ENCODE peak calls at places on chromosomes 3 and 15, in nine cellular contexts. One of them, this sample, is unnamed. For H3K4me1, the result is how much of the 10 kb centered on the place peaks cover.

GRCh38 chr3:128867200-128868125 is 12.0 kb upstream of the ACAD9 start:
- DNase-seq in Peyer's patch: no peak
- DNase-seq in IMR-90: no peak
- DNase-seq in stomach: no peak
- DNase-seq in GM12878: no peak
- DNase-seq in spleen: peak
- DNase-seq in HepG2: no peak
- DNase-seq in heart left ventricle: no peak
- DNase-seq in A549: no peak
- DNase-seq in this sample: no peak

GRCh38 chr3:107142786-107143185 is 234.5 kb upstream of the CCDC54 start:
- DNase-seq in stomach: no peak
- DNase-seq in Peyer's patch: no peak
- DNase-seq in heart left ventricle: no peak
- DNase-seq in IMR-90: no peak
- DNase-seq in spleen: no peak
- DNase-seq in GM12878: no peak
- DNase-seq in A549: no peak
- DNase-seq in HepG2: no peak
- DNase-seq in this sample: no peak

GRCh38 chr3:33722626-33723370 is 4.7 kb upstream of the CLASP2 start:
- DNase-seq in stomach: no peak
- DNase-seq in A549: no peak
- DNase-seq in HepG2: no peak
- DNase-seq in spleen: no peak
- DNase-seq in GM12878: no peak
- DNase-seq in heart left ventricle: no peak
- DNase-seq in Peyer's patch: no peak
- DNase-seq in IMR-90: peak
- DNase-seq in this sample: no peak

GRCh38 chr15:44527241-44527640 is 9.7 kb upstream of the EIF3J start:
- DNase-seq in heart left ventricle: no peak
- DNase-seq in GM12878: no peak
- DNase-seq in spleen: no peak
- DNase-seq in Peyer's patch: no peak
- DNase-seq in IMR-90: no peak
- DNase-seq in A549: no peak
- DNase-seq in HepG2: no peak
- DNase-seq in stomach: no peak
- DNase-seq in this sample: no peak

GRCh38 chr15:40768492-40769309 is 1.1 kb upstream of the C15orf62 start:
- DNase-seq in spleen: peak
- DNase-seq in IMR-90: no peak
- DNase-seq in Peyer's patch: no peak
- DNase-seq in HepG2: no peak
- DNase-seq in heart left ventricle: no peak
- DNase-seq in A549: no peak
- DNase-seq in GM12878: no peak
- DNase-seq in stomach: peak
- DNase-seq in this sample: no peak

GRCh38 chr3:114556832-114557231 is 263.0 kb downstream of the TIGIT start:
- DNase-seq in spleen: no peak
- DNase-seq in A549: no peak
- DNase-seq in GM12878: no peak
- DNase-seq in heart left ventricle: no peak
- DNase-seq in HepG2: no peak
- DNase-seq in IMR-90: no peak
- DNase-seq in stomach: no peak
- DNase-seq in Peyer's patch: no peak
- DNase-seq in this sample: no peak

GRCh38 chr15:37135225-37135624 is 34.9 kb upstream of the MEIS2 start:
- DNase-seq in IMR-90: no peak
- DNase-seq in A549: no peak
- DNase-seq in spleen: no peak
- DNase-seq in Peyer's patch: no peak
- DNase-seq in stomach: no peak
- DNase-seq in heart left ventricle: no peak
- DNase-seq in GM12878: no peak
- DNase-seq in HepG2: no peak
- DNase-seq in this sample: no peak

GRCh38 chr3:46848271-46849097 is 14.8 kb downstream of the MYL3 start:
- DNase-seq in Peyer's patch: peak
- DNase-seq in stomach: peak
- DNase-seq in GM12878: no peak
- DNase-seq in A549: no peak
- DNase-seq in HepG2: no peak
- DNase-seq in IMR-90: peak
- DNase-seq in heart left ventricle: peak
- DNase-seq in spleen: peak
- DNase-seq in this sample: no peak

GRCh38 chr3:159609620-159610019 is 379.0 kb upstream of the IL12A start:
- DNase-seq in IMR-90: peak
- DNase-seq in heart left ventricle: no peak
- DNase-seq in GM12878: no peak
- DNase-seq in spleen: no peak
- DNase-seq in HepG2: no peak
- DNase-seq in stomach: no peak
- DNase-seq in A549: no peak
- DNase-seq in Peyer's patch: no peak
- DNase-seq in this sample: no peak

GRCh38 chr3:77513541-77513940 is 473.6 kb downstream of the ROBO2 start:
- DNase-seq in HepG2: no peak
- DNase-seq in IMR-90: no peak
- DNase-seq in spleen: no peak
- DNase-seq in stomach: no peak
- DNase-seq in GM12878: no peak
- DNase-seq in Peyer's patch: no peak
- DNase-seq in heart left ventricle: no peak
- DNase-seq in A549: no peak
- DNase-seq in this sample: no peak

GRCh38 chr15:69593981-69594966 is 141.7 kb downstream of the RPLP1 start:
- DNase-seq in A549: peak
- DNase-seq in spleen: no peak
- DNase-seq in Peyer's patch: peak
- DNase-seq in stomach: peak
- DNase-seq in GM12878: no peak
- DNase-seq in HepG2: peak
- DNase-seq in IMR-90: peak
- DNase-seq in heart left ventricle: peak
- DNase-seq in this sample: no peak

GRCh38 chr3:24185738-24186384 is 240.8 kb downstream of the NR1D2 start:
- DNase-seq in HepG2: peak
- DNase-seq in A549: peak
- DNase-seq in IMR-90: peak
- DNase-seq in stomach: peak
- DNase-seq in heart left ventricle: no peak
- DNase-seq in GM12878: no peak
- DNase-seq in spleen: no peak
- DNase-seq in Peyer's patch: no peak
- DNase-seq in this sample: peak

DNA sequence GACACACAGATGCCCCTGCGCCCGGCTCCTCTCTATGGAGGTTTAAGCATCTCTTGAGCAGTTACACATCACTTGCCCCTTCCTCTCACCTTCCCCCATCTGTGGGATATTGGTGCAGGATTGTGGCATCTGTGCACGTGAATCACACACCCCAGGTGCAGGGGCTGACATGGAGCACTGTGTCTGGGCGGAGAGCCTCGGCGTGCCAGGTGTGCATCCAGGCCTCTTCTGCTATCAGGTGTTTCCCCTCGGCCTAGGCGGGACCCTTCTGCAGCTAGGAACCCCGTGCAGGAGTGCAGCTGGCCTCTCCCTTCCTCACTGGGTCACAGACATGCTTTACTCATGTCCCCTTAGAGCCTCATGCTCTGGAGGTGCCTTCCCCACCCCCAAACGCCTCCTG is 33.4 kb upstream of the MUC13 start:
- DNase-seq in stomach: no peak
- DNase-seq in Peyer's patch: no peak
- DNase-seq in heart left ventricle: no peak
- DNase-seq in IMR-90: no peak
- DNase-seq in A549: no peak
- DNase-seq in HepG2: no peak
- DNase-seq in GM12878: no peak
- DNase-seq in spleen: no peak
- DNase-seq in this sample: no peak
- TF ChIP-seq POLR2A in stomach: no peak
- TF ChIP-seq POLR2A in Peyer's patch: no peak
- TF ChIP-seq POLR2A in heart left ventricle: no peak
- TF ChIP-seq POLR2A in IMR-90: no peak
- TF ChIP-seq POLR2A in A549: no peak
- TF ChIP-seq POLR2A in HepG2: no peak
- TF ChIP-seq POLR2A in GM12878: peak
- TF ChIP-seq POLR2A in spleen: no peak
- TF ChIP-seq POLR2A in this sample: no peak

DNA sequence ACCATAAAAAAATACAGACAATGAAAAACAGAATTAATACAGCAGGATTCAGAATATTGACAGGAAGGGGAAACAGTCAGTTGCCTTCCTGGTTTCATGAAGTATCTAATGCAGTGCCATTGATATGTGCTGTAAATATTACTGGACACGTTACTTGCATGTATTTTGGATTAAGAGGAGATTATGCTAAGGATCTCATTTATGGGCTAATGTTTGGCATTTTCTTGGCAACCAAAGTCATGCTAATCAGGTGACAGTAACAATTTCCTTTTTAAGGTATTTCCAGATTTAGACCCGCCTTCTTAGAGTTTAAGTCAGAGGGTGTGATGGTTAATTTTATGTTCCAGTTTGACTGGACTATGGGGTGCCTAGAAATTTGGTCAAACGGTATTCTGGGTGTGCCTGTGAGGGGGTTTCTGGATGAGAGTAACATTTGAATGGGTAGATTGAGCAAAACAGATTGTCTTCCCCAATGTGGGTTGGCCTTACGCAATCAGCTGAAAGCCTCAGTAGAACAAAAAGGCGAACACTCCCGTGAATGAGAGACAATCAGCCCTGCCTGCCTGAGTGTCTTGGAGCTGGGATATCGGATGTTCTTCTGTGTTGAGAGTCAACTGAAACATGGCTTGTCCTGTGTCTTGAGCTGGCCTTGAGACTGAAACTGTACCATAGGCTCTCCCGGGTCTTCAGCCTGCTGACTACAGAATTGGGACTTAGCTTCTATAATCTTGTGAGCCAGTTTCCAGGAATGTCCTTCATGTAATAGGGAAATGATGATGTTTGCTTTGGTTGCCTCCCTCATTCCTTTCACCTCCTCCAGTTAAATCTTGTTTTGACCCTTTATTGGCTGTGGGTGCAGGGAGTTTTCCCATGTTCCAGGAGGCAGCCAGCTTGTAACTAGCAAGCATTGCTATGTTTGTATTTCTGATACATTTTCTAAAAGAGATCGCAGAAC is 10.5 kb downstream of the SQOR start:
- DNase-seq in HepG2: no peak
- DNase-seq in spleen: no peak
- DNase-seq in IMR-90: peak
- DNase-seq in GM12878: no peak
- DNase-seq in A549: peak
- DNase-seq in Peyer's patch: no peak
- DNase-seq in heart left ventricle: no peak
- DNase-seq in stomach: no peak
- DNase-seq in this sample: no peak
- H3K4me1 ChIP-seq in HepG2: half or more
- H3K4me1 ChIP-seq in spleen: half or more
- H3K4me1 ChIP-seq in IMR-90: under half
- H3K4me1 ChIP-seq in GM12878: under half
- H3K4me1 ChIP-seq in A549: half or more
- H3K4me1 ChIP-seq in Peyer's patch: under half
- H3K4me1 ChIP-seq in heart left ventricle: half or more
- H3K4me1 ChIP-seq in stomach: half or more
- H3K4me1 ChIP-seq in this sample: under half

GRCh38 chr15:45635763-45636292 is 999 bp downstream of the SQOR start:
- DNase-seq in heart left ventricle: no peak
- DNase-seq in spleen: no peak
- DNase-seq in Peyer's patch: no peak
- DNase-seq in IMR-90: no peak
- DNase-seq in A549: no peak
- DNase-seq in stomach: no peak
- DNase-seq in HepG2: no peak
- DNase-seq in GM12878: no peak
- DNase-seq in this sample: no peak

GRCh38 chr15:45638641-45639040 is 3.8 kb downstream of the SQOR start:
- DNase-seq in spleen: no peak
- DNase-seq in IMR-90: no peak
- DNase-seq in GM12878: no peak
- DNase-seq in HepG2: no peak
- DNase-seq in heart left ventricle: no peak
- DNase-seq in stomach: no peak
- DNase-seq in Peyer's patch: no peak
- DNase-seq in A549: no peak
- DNase-seq in this sample: no peak

GRCh38 chr15:45634442-45635190 is at the start of gene SQOR:
- DNase-seq in A549: peak
- DNase-seq in HepG2: peak
- DNase-seq in Peyer's patch: peak
- DNase-seq in IMR-90: peak
- DNase-seq in GM12878: peak
- DNase-seq in stomach: peak
- DNase-seq in heart left ventricle: peak
- DNase-seq in spleen: peak
- DNase-seq in this sample: peak

GRCh38 chr15:45635191-45635638 is 386 bp downstream of the SQOR start:
- DNase-seq in heart left ventricle: peak
- DNase-seq in Peyer's patch: peak
- DNase-seq in stomach: peak
- DNase-seq in spleen: peak
- DNase-seq in GM12878: no peak
- DNase-seq in HepG2: peak
- DNase-seq in IMR-90: no peak
- DNase-seq in A549: peak
- DNase-seq in this sample: peak

DNA sequence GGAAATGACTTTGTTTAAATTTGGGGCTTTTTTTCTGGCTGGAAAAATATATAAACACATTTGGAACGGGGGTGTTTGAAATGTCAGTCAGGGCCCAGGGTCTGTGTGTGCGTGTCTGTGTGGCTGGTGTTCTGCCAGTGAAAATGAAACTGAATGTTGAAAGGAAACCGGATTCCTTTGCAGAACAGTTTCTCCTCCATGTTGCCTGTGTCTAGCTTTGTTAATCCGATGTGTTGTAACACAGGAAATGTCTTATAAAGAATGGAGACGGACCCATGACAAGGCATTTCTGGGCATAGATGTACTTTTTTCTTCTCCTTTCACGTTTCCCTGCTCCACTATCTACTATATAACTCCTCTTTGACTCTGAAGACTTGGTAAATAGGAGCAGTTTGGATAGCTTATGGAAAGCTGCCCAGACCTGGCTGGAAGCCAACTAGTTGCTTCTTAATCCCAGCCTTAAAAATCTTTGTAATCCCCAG is 2.8 kb downstream of the SQOR start:
- DNase-seq in A549: peak
- DNase-seq in heart left ventricle: peak
- DNase-seq in HepG2: peak
- DNase-seq in stomach: peak
- DNase-seq in IMR-90: peak
- DNase-seq in Peyer's patch: no peak
- DNase-seq in GM12878: peak
- DNase-seq in spleen: no peak
- DNase-seq in this sample: peak
- TF ChIP-seq POLR2A in A549: no peak
- TF ChIP-seq POLR2A in heart left ventricle: no peak
- TF ChIP-seq POLR2A in HepG2: no peak
- TF ChIP-seq POLR2A in stomach: no peak
- TF ChIP-seq POLR2A in IMR-90: no peak
- TF ChIP-seq POLR2A in Peyer's patch: no peak
- TF ChIP-seq POLR2A in GM12878: peak
- TF ChIP-seq POLR2A in spleen: no peak
- TF ChIP-seq POLR2A in this sample: no peak

GRCh38 chr3:119302697-119303630 is 8.8 kb downstream of the ARHGAP31 start:
- DNase-seq in HepG2: no peak
- DNase-seq in Peyer's patch: no peak
- DNase-seq in GM12878: no peak
- DNase-seq in stomach: no peak
- DNase-seq in heart left ventricle: no peak
- DNase-seq in spleen: no peak
- DNase-seq in A549: no peak
- DNase-seq in IMR-90: no peak
- DNase-seq in this sample: no peak
- H3K4me1 ChIP-seq in HepG2: under half
- H3K4me1 ChIP-seq in Peyer's patch: under half
- H3K4me1 ChIP-seq in GM12878: under half
- H3K4me1 ChIP-seq in stomach: under half
- H3K4me1 ChIP-seq in heart left ventricle: half or more
- H3K4me1 ChIP-seq in spleen: half or more
- H3K4me1 ChIP-seq in A549: under half
- H3K4me1 ChIP-seq in IMR-90: under half
- H3K4me1 ChIP-seq in this sample: under half

This sample was measured in adrenal gland.